ENCODE peak calls at places on chromosomes 4 and X, in five cellular contexts. Q is stomach, T is tibial artery, U is cardiac muscle cell, F is OCI-LY7. R is an unnamed sample.

GRCh38 chrX:70421618-70422017 is 1.5 kb upstream of the GDPD2 start:
- DNase-seq in U (no peak), F (no peak), Q (no peak), T (no peak), R (no peak)

GRCh38 chr4:955161-955921 is 18.0 kb downstream of the DGKQ start:
- DNase-seq in U (no peak), Q (no peak), T (peak; percentile 61), F (no peak), R (no peak)

GRCh38 chr4:38704755-38705154 is 40.8 kb downstream of the KLF3 start:
- DNase-seq in F (no peak), Q (no peak), T (no peak), U (no peak), R (no peak)

GRCh38 chrX:69493193-69493592 is 10.9 kb upstream of the NALF2 start:
- DNase-seq in F (peak; percentile 47), Q (peak; percentile 43), U (peak; percentile 30), T (no peak), R (no peak)

GRCh38 chr4:16119981-16120380 is 36.2 kb upstream of the PROM1 start:
- DNase-seq in U (no peak), T (no peak), Q (no peak), F (no peak), R (no peak)

GRCh38 chr4:149836546-149836945 is 20.9 kb upstream of the IQCM start:
- DNase-seq in U (no peak), Q (no peak), F (no peak), T (no peak), R (no peak)

GRCh38 chrX:35890699-35891098 is 28.8 kb upstream of the CFAP47 start:
- DNase-seq in Q (peak; percentile 48), F (peak; percentile 16), U (peak; percentile 41), T (peak; percentile 59), R (no peak)

GRCh38 chr4:108763226-108763593 is 357 bp upstream of the ETNPPL start:
- DNase-seq in F (no peak), U (peak; percentile 5), T (no peak), Q (no peak), R (no peak)

GRCh38 chrX:150643271-150643670 is 49.9 kb upstream of the MTMR1 start:
- DNase-seq in U (peak; percentile 4), Q (no peak), F (no peak), T (no peak), R (no peak)

GRCh38 chr4:165393704-165394103 is 14.9 kb downstream of the CPE start:
- DNase-seq in Q (no peak), T (no peak), U (no peak), F (no peak), R (no peak)

GRCh38 chr4:152462715-152463114 is 73.2 kb downstream of the FBXW7 start:
- DNase-seq in Q (no peak), U (peak; percentile 35), T (no peak), F (no peak), R (no peak)

GRCh38 chrX:69761633-69762032 is 145.7 kb downstream of the EDA start:
- DNase-seq in U (no peak), F (no peak), Q (no peak), T (no peak), R (no peak)

GRCh38 chr4:6507345-6507744 is 34.9 kb upstream of the PPP2R2C start:
- DNase-seq in F (no peak), U (no peak), T (peak; percentile 15), Q (no peak), R (no peak)

GRCh38 chr4:13559414-13559813 is 15.1 kb upstream of the NKX3-2 start:
- DNase-seq in F (no peak), T (no peak), U (peak; percentile 74), Q (no peak), R (no peak)

GRCh38 chrX:48938721-48939416 is 18.5 kb downstream of the OTUD5 start:
- DNase-seq in T (no peak), U (no peak), F (peak; percentile 80), Q (no peak), R (no peak)

GRCh38 chr4:146957252-146957651 is 11.6 kb upstream of the TTC29 start:
- DNase-seq in U (peak; percentile 13), T (no peak), F (no peak), Q (no peak), R (no peak)

GRCh38 chrX:103309860-103310591 is 764 bp downstream of the BEX2 start:
- DNase-seq in F (no peak), Q (no peak), T (no peak), U (no peak), R (no peak)
- H3K4me3 ChIP-seq in F (peak overlapping the region; percentile 70), Q (peak overlapping the region; percentile 64), T (peak overlapping the region; percentile 55), U (peak overlapping the region; percentile 85), R (peak overlapping the region; percentile 68)

DNA sequence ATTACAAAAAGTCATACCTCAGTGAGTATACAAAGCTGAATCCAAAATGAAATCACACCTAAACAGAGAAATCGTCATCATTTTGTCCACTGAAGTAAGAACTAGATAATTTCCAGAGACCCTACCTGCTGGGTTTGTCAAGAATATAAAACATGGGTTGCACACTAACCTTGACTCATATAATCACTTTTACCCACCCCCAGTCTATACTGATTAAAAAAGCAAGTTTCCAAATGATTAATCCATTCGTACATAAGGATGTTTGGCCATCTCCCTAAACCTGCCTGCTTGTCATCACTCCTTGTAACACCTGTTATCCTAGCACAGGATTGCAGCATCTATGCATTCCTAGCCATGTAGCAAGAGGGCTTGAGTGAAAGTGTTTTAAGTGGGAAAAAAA is 4.7 kb downstream of the RAP2C start:
- DNase-seq in U (peak; percentile 2), F (no peak), Q (no peak), T (no peak), R (no peak)
- H3K9me3 ChIP-seq in U (no peaks in the 10 kb centered on the region), F (no peaks in the 10 kb centered on the region), Q (peaks cover 7% of the 10 kb centered on the region), T (no peaks in the 10 kb centered on the region), R (no peaks in the 10 kb centered on the region)

GRCh38 chr4:123746981-123747380 is 350.4 kb downstream of the SPRY1 start:
- DNase-seq in F (no peak), Q (no peak), U (peak; percentile 74), T (no peak), R (no peak)
- TF ChIP-seq CTCF in F (peak; percentile 11), Q (no peak), U (peak; percentile 34), T (no peak), R (no peak)

GRCh38 chrX:56764153-56764974 is 35.3 kb downstream of the NBDY start:
- DNase-seq in Q (peak; percentile 66), T (no peak), F (peak; percentile 84), U (peak; percentile 84), R (no peak)
- H3K4me3 ChIP-seq in Q (no peak overlapping the region), T (no peak overlapping the region), F (peak overlapping the region; percentile 42), U (no peak overlapping the region), R (no peak overlapping the region)

DNA sequence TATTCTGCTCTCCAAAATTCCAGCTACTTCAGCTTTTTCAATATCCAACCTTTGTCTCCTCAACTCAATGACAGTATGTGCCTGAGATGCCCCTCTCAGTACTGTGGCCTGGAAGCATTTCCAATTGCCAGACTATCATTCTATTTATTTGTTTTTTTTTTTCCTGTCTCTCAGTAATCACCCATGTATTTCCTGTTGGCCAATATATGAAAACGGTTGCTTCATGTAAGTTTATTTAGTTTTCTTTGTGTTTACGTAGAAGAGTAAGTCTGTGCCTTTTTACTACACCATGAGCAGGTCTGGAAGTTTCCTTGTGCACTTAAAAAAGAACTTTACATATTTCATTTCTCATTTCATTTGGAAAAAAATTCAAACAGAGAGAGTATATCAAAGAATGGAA is 537.5 kb upstream of the SPANXN1 start:
- DNase-seq in Q (no peak), U (no peak), F (no peak), T (no peak), R (no peak)
- H3K9me3 ChIP-seq in Q (no peaks in the 10 kb centered on the region), U (no peaks in the 10 kb centered on the region), F (no peaks in the 10 kb centered on the region), T (no peaks in the 10 kb centered on the region), R (no peaks in the 10 kb centered on the region)

DNA sequence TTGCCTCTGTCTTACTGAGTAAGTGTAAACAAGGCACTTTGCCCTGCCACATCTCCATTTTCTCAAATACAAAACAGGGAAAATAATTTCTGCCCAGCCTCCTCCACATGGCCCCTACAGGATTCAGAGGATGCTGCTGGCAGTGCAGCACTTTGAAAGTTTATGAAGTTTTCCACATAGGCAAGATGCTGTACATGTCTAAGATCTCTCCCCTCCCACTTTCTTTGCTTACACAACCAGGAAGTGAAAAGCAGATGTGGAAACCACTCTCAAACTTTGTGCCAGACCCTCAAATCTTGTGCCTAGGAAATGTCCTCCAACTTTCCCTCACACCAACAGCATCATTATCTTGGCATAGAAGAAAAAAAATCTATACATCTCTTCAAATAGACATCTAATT is 257.0 kb upstream of the LDB2 start:
- DNase-seq in Q (no peak), U (peak; percentile 64), T (no peak), F (no peak), R (no peak)
- TF ChIP-seq CTCF in Q (no peak), U (peak; percentile 7), T (no peak), F (no peak), R (no peak)

R was measured in thoracic aorta.